ENCODE peak calls at places on chromosomes 7 and 10, in six cellular contexts. U is Calu3, M is cardiac fibroblast, F is HL-60, Y is A549, L is H9. Z is an unnamed sample.

GRCh38 chr7:18495412-18496335 is at the start of gene HDAC9:
- DNase-seq in L (peak; percentile 66), Y (no peak), U (no peak), M (peak; percentile 75), F (no peak), Z (no peak)

GRCh38 chr7:142886866-142887265 is 1.3 kb upstream of the TRPV6 start:
- DNase-seq in M (no peak), F (no peak), Y (no peak), L (peak; percentile 8), U (no peak), Z (no peak)

GRCh38 chr7:128454808-128455555 is 696 bp upstream of the HILPDA start:
- DNase-seq in M (no peak), L (no peak), U (no peak), Y (no peak), F (no peak), Z (no peak)

GRCh38 chr10:52334595-52334994 is 20.5 kb downstream of the DKK1 start:
- DNase-seq in F (no peak), M (peak; percentile 57), L (no peak), U (no peak), Y (peak; percentile 33), Z (no peak)

GRCh38 chr7:340979-341694 is 51.2 kb downstream of the FOXL3 start:
- DNase-seq in M (no peak), L (no peak), Y (no peak), U (no peak), F (no peak), Z (no peak)

GRCh38 chr10:19014034-19014433 is 34.6 kb upstream of the MALRD1 start:
- DNase-seq in L (no peak), M (peak; percentile 94), F (no peak), U (no peak), Y (no peak), Z (no peak)

GRCh38 chr10:131691481-131692090 is 209.2 kb upstream of the PPP2R2D start:
- DNase-seq in F (no peak), M (no peak), L (no peak), U (no peak), Y (no peak), Z (no peak)

GRCh38 chr7:1555046-1555812 is 776 bp downstream of the TMEM184A start:
- DNase-seq in L (no peak), M (peak; percentile 85), F (no peak), Y (peak; percentile 94), U (peak; percentile 94), Z (peak; percentile 77)

GRCh38 chr7:43220250-43220649 is 107.8 kb downstream of the HECW1 start:
- DNase-seq in M (peak; percentile 77), L (no peak), Y (no peak), U (no peak), F (no peak), Z (no peak)

GRCh38 chr10:23280420-23281043 is 64.1 kb downstream of the C10orf67 start:
- DNase-seq in U (no peak), M (no peak), L (peak; percentile 71), F (no peak), Y (no peak), Z (no peak)

GRCh38 chr10:133275683-133276092 is 980 bp downstream of the ADAM8 start:
- DNase-seq in L (no peak), F (peak; percentile 42), U (peak; percentile 53), Y (no peak), M (no peak), Z (no peak)

GRCh38 chr10:103895458-103896186 is 22.4 kb downstream of the STN1 start:
- DNase-seq in U (no peak), M (peak; percentile 82), Y (peak; percentile 45), L (no peak), F (no peak), Z (no peak)

GRCh38 chr10:25504306-25504705 is 329.5 kb downstream of the GPR158 start:
- DNase-seq in M (no peak), F (no peak), U (no peak), Y (no peak), L (no peak), Z (no peak)

GRCh38 chr10:97078280-97079156 is 107.2 kb downstream of the SLIT1 start:
- DNase-seq in U (no peak), F (no peak), Y (no peak), M (no peak), L (no peak), Z (no peak)

GRCh38 chr10:102465466-102465865 is 14.1 kb upstream of the C10orf95 start:
- DNase-seq in M (no peak), Y (no peak), L (no peak), F (no peak), U (no peak), Z (no peak)

GRCh38 chr7:88307412-88307811 is 718 bp upstream of the STEAP4 start:
- DNase-seq in Y (no peak), L (no peak), F (no peak), M (no peak), U (no peak), Z (no peak)

GRCh38 chr7:8321312-8321711 is 59.3 kb upstream of the ICA1 start:
- DNase-seq in F (no peak), M (no peak), L (no peak), Y (no peak), U (no peak), Z (no peak)

GRCh38 chr10:118723467-118723866 is 31.3 kb downstream of the CACUL1 start:
- DNase-seq in L (no peak), U (no peak), F (no peak), Y (no peak), M (peak; percentile 82), Z (no peak)

GRCh38 chr10:132523561-132524442 is 13.8 kb upstream of the INPP5A start:
- DNase-seq in Y (no peak), F (no peak), M (no peak), L (no peak), U (no peak), Z (no peak)

GRCh38 chr10:88835095-88835909 is 16.3 kb downstream of the ANKRD22 start:
- DNase-seq in U (peak; percentile 80), M (peak; percentile 93), L (peak; percentile 72), F (peak; percentile 90), Y (peak; percentile 87), Z (peak; percentile 84)
- TF ChIP-seq CTCF in U (peak; percentile 70), M (peak; percentile 77), L (peak; percentile 90), F (peak; percentile 75), Y (peak; percentile 96), Z (peak; percentile 70)

DNA sequence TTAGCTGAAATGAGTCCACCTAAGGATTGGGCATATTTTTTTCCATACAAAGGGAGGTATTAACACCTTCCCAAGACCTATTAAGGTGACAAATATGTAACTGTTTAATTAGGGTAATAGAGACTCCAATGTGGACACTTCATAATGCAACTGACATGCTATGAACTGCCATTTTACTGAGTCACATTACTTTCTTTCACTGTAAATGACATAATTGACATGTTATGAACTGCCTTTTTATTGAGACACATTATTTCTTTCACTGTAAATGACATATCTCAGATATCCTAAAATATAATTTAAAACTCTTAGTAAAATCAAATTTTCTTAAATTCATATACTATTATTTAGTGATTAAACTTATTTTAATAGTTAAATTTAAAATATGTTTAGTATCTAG is 528.8 kb upstream of the PCDH15 start:
- DNase-seq in L (no peak), M (no peak), F (no peak), Y (no peak), U (no peak), Z (no peak)
- TF ChIP-seq CTCF in L (no peak), M (no peak), F (no peak), Y (no peak), U (no peak), Z (no peak)

GRCh38 chr10:79292026-79292425 is 55.2 kb upstream of the PPIF start:
- DNase-seq in F (no peak), Y (no peak), M (no peak), L (no peak), U (no peak), Z (no peak)

GRCh38 chr10:79295593-79295992 is 51.7 kb upstream of the PPIF start:
- DNase-seq in U (no peak), L (no peak), F (peak; percentile 80), Y (no peak), M (no peak), Z (peak; percentile 12)

GRCh38 chr10:79289801-79290200 is 57.5 kb upstream of the PPIF start:
- DNase-seq in U (no peak), L (no peak), Y (no peak), M (no peak), F (no peak), Z (no peak)

GRCh38 chr10:79293841-79294705 is 53.2 kb upstream of the PPIF start:
- DNase-seq in L (no peak), Y (no peak), U (no peak), M (peak; percentile 69), F (peak; percentile 92), Z (peak; percentile 50)

GRCh38 chr10:79292789-79293746 is 54.2 kb upstream of the PPIF start:
- DNase-seq in U (peak; percentile 22), M (no peak), F (peak; percentile 79), L (peak; percentile 61), Y (no peak), Z (no peak)
- TF ChIP-seq CTCF in U (peak; percentile 71), M (peak; percentile 63), F (peak; percentile 65), L (peak; percentile 68), Y (peak; percentile 44), Z (no peak)

DNA sequence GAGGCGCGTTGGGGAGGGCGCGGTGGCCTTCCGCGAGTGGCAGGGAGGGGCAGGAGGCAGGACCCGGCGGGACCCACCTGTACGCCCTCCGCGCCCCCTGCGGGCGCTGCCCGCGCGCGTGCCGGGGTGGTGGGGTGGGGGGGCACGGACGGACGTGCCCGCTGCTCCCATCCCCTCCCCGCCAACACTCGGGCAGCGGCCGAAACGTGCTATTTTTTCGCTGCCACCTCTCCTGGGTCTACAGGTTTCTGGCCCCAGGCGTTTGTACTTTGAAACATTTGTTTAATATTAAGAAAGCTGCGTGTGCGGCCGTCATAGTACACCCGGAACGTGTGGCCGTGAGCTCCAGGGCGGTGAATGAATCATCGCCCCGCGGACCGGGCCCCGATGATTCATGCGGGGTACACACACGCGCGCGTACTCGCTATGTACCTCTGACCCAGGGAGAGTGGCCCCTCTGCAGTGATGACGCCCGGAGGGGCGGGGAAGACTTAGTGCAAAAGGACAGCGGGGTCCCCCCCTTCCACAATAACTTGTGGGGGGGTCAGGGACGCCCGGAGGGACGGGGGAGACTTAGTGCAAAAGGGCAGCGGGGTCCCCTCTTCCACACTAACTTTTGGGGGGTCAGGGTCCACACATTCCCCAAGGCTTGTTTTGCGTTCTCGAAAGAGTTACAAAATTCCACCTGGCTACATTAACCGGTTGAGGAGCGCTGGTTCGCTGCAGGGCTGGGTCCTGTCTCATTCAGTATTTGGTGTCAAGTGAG is 56.6 kb upstream of the PCGF5 start:
- DNase-seq in L (peak; percentile 32), M (peak; percentile 78), F (peak; percentile 2), U (peak; percentile 62), Y (peak; percentile 79), Z (peak; percentile 72)
- TF ChIP-seq CTCF in L (no peak), M (no peak), F (no peak), U (no peak), Y (no peak), Z (no peak)

Z was measured in pancreas.